ENCODE peak calls at places on chromosomes 16 and 17, in four cellular contexts. One of them, this sample, is unnamed.

GRCh38 chr16:20268409-20268808 is 58.9 kb downstream of the GP2 start:
- DNase-seq in H9: no peak
- DNase-seq in GM23338: no peak
- DNase-seq in cardiac fibroblast: no peak
- DNase-seq in this sample: no peak

GRCh38 chr17:78717431-78717980 is 64.6 kb downstream of the CYTH1 start:
- DNase-seq in GM23338: peak
- DNase-seq in cardiac fibroblast: peak
- DNase-seq in H9: no peak
- DNase-seq in this sample: no peak

GRCh38 chr17:78781339-78782304 is at the start of gene CYTH1:
- DNase-seq in H9: peak
- DNase-seq in cardiac fibroblast: peak
- DNase-seq in GM23338: peak
- DNase-seq in this sample: peak

GRCh38 chr16:55656695-55657092 is 906 bp downstream of the SLC6A2 start:
- DNase-seq in GM23338: no peak
- DNase-seq in H9: peak
- DNase-seq in cardiac fibroblast: no peak
- DNase-seq in this sample: peak

GRCh38 chr16:26276289-26276688 is 584.5 kb downstream of the HS3ST4 start:
- DNase-seq in H9: no peak
- DNase-seq in GM23338: no peak
- DNase-seq in cardiac fibroblast: no peak
- DNase-seq in this sample: no peak

GRCh38 chr17:574061-574460 is 140.6 kb downstream of the VPS53 start:
- DNase-seq in GM23338: no peak
- DNase-seq in H9: no peak
- DNase-seq in cardiac fibroblast: peak
- DNase-seq in this sample: no peak

GRCh38 chr17:18026408-18026776 is 12.6 kb downstream of the ATPAF2 start:
- DNase-seq in H9: no peak
- DNase-seq in cardiac fibroblast: peak
- DNase-seq in GM23338: no peak
- DNase-seq in this sample: no peak

GRCh38 chr17:35341465-35341992 is 31.9 kb downstream of the SLFN11 start:
- DNase-seq in cardiac fibroblast: no peak
- DNase-seq in GM23338: no peak
- DNase-seq in H9: no peak
- DNase-seq in this sample: no peak

GRCh38 chr17:37488607-37489196 is 989 bp upstream of the DUSP14 start:
- DNase-seq in cardiac fibroblast: peak
- DNase-seq in GM23338: peak
- DNase-seq in H9: peak
- DNase-seq in this sample: peak

GRCh38 chr16:23482778-23483177 is 27.5 kb downstream of the GGA2 start:
- DNase-seq in cardiac fibroblast: no peak
- DNase-seq in GM23338: no peak
- DNase-seq in H9: no peak
- DNase-seq in this sample: no peak

GRCh38 chr17:7019839-7020519 is 2.9 kb upstream of the BCL6B start:
- DNase-seq in cardiac fibroblast: peak
- DNase-seq in GM23338: peak
- DNase-seq in H9: peak
- DNase-seq in this sample: peak

GRCh38 chr17:41784207-41784744 is 2.2 kb downstream of the JUP start:
- DNase-seq in cardiac fibroblast: peak
- DNase-seq in GM23338: peak
- DNase-seq in H9: peak
- DNase-seq in this sample: peak

GRCh38 chr17:62675260-62675659 is 47.8 kb downstream of the MRC2 start:
- DNase-seq in H9: no peak
- DNase-seq in GM23338: no peak
- DNase-seq in cardiac fibroblast: no peak
- DNase-seq in this sample: no peak

GRCh38 chr17:51046527-51047384 is 73.9 kb downstream of the SPAG9 start:
- DNase-seq in cardiac fibroblast: peak
- DNase-seq in H9: peak
- DNase-seq in GM23338: peak
- DNase-seq in this sample: peak

GRCh38 chr17:79515646-79516604 is 94.9 kb downstream of the RBFOX3 start:
- DNase-seq in cardiac fibroblast: peak
- DNase-seq in GM23338: no peak
- DNase-seq in H9: no peak
- DNase-seq in this sample: no peak

GRCh38 chr17:63967953-63968352 is 4.8 kb downstream of the SCN4A start:
- DNase-seq in H9: no peak
- DNase-seq in cardiac fibroblast: no peak
- DNase-seq in GM23338: no peak
- DNase-seq in this sample: no peak

GRCh38 chr16:1309888-1310831 is 724 bp downstream of the UBE2I start:
- DNase-seq in H9: no peak
- DNase-seq in GM23338: no peak
- DNase-seq in cardiac fibroblast: peak
- DNase-seq in this sample: no peak

GRCh38 chr17:69607162-69607834 is 192.8 kb downstream of the MAP2K6 start:
- DNase-seq in GM23338: peak
- DNase-seq in cardiac fibroblast: peak
- DNase-seq in H9: peak
- DNase-seq in this sample: peak

GRCh38 chr17:76371656-76372628 is 12.5 kb upstream of the SPHK1 start:
- DNase-seq in cardiac fibroblast: peak
- DNase-seq in H9: no peak
- DNase-seq in GM23338: no peak
- DNase-seq in this sample: no peak

GRCh38 chr17:61440697-61441096 is 11.5 kb upstream of the TBX4 start:
- DNase-seq in GM23338: no peak
- DNase-seq in cardiac fibroblast: no peak
- DNase-seq in H9: no peak
- DNase-seq in this sample: no peak

GRCh38 chr16:29857133-29857760 is 5.8 kb downstream of the CDIPT start:
- DNase-seq in H9: no peak
- DNase-seq in cardiac fibroblast: peak
- DNase-seq in GM23338: no peak
- DNase-seq in this sample: no peak

GRCh38 chr17:28612936-28613872 is 781 bp downstream of the RSKR start:
- DNase-seq in cardiac fibroblast: peak
- DNase-seq in GM23338: peak
- DNase-seq in H9: peak
- DNase-seq in this sample: peak

GRCh38 chr17:2181206-2181983 is 122.2 kb downstream of the SMG6 start:
- DNase-seq in cardiac fibroblast: peak
- DNase-seq in H9: no peak
- DNase-seq in GM23338: peak
- DNase-seq in this sample: no peak

GRCh38 chr16:47734987-47735594 is 274.0 kb downstream of the PHKB start:
- DNase-seq in GM23338: no peak
- DNase-seq in H9: no peak
- DNase-seq in cardiac fibroblast: no peak
- DNase-seq in this sample: no peak

GRCh38 chr16:85383836-85384825 is 229.0 kb upstream of the GSE1 start:
- DNase-seq in cardiac fibroblast: no peak
- DNase-seq in H9: no peak
- DNase-seq in GM23338: no peak
- DNase-seq in this sample: no peak

GRCh38 chr16:30557397-30557949 is 701 bp downstream of the ZNF764 start:
- DNase-seq in GM23338: no peak
- DNase-seq in cardiac fibroblast: no peak
- DNase-seq in H9: no peak
- DNase-seq in this sample: no peak

GRCh38 chr17:63491413-63491812 is 14.6 kb downstream of the ACE start:
- DNase-seq in cardiac fibroblast: no peak
- DNase-seq in GM23338: no peak
- DNase-seq in H9: no peak
- DNase-seq in this sample: no peak

GRCh38 chr17:29585080-29585751 is 4.2 kb downstream of the GIT1 start:
- DNase-seq in H9: no peak
- DNase-seq in GM23338: peak
- DNase-seq in cardiac fibroblast: peak
- DNase-seq in this sample: peak

GRCh38 chr17:77831497-77832179 is 126.9 kb upstream of the TNRC6C start:
- DNase-seq in cardiac fibroblast: peak
- DNase-seq in H9: no peak
- DNase-seq in GM23338: no peak
- DNase-seq in this sample: no peak

GRCh38 chr17:79811036-79811887 is 14.4 kb upstream of the CBX8 start:
- DNase-seq in GM23338: peak
- DNase-seq in H9: peak
- DNase-seq in cardiac fibroblast: no peak
- DNase-seq in this sample: peak

GRCh38 chr16:81693467-81694303 is 85.4 kb upstream of the PLCG2 start:
- DNase-seq in cardiac fibroblast: no peak
- DNase-seq in H9: no peak
- DNase-seq in GM23338: no peak
- DNase-seq in this sample: no peak

GRCh38 chr16:56277040-56277439 is 85.8 kb downstream of the GNAO1 start:
- DNase-seq in H9: peak
- DNase-seq in cardiac fibroblast: no peak
- DNase-seq in GM23338: peak
- DNase-seq in this sample: peak

GRCh38 chr17:3762922-3763776 is 37.8 kb downstream of the ITGAE start:
- DNase-seq in cardiac fibroblast: no peak
- DNase-seq in H9: no peak
- DNase-seq in GM23338: no peak
- DNase-seq in this sample: no peak

GRCh38 chr17:80005360-80006338 is 30.0 kb downstream of the TBC1D16 start:
- DNase-seq in H9: peak
- DNase-seq in cardiac fibroblast: peak
- DNase-seq in GM23338: peak
- DNase-seq in this sample: peak

GRCh38 chr16:67183-67791 is 5.1 kb downstream of the RHBDF1 start:
- DNase-seq in cardiac fibroblast: no peak
- DNase-seq in H9: no peak
- DNase-seq in GM23338: no peak
- DNase-seq in this sample: no peak

GRCh38 chr17:82065638-82066303 is at the start of gene DUS1L:
- DNase-seq in GM23338: peak
- DNase-seq in H9: no peak
- DNase-seq in cardiac fibroblast: peak
- DNase-seq in this sample: peak

GRCh38 chr16:78099372-78100161 is at the start of gene WWOX:
- DNase-seq in H9: peak
- DNase-seq in cardiac fibroblast: peak
- DNase-seq in GM23338: peak
- DNase-seq in this sample: peak
- TF ChIP-seq CTCF in H9: peak
- TF ChIP-seq CTCF in cardiac fibroblast: peak
- TF ChIP-seq CTCF in GM23338: peak
- TF ChIP-seq CTCF in this sample: peak

DNA sequence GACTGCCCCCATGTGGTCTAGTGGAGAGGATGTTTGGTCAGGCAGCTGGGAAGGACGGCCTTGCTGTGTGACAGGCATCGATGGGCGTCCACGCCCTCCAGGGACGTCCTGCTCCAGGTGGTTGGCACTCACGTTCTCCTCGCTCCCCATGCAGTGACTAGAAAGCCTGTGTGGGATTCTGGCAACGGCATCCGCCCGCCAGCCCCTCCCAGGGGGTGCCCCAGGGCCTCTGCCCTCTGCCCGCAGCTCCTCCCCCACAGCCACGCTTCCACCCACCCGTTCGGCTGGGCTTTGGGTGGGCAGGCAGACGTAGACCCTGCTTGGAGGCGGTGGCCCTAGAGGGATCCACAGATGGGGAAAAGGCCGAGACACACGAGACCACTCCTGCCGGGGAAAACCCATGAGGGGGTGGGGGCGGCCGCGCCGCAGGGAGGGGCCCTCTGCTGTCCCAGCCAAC is 4.7 kb upstream of the IL17C start:
- DNase-seq in cardiac fibroblast: no peak
- DNase-seq in GM23338: peak
- DNase-seq in H9: peak
- DNase-seq in this sample: peak
- TF ChIP-seq CTCF in cardiac fibroblast: peak
- TF ChIP-seq CTCF in GM23338: peak
- TF ChIP-seq CTCF in H9: peak
- TF ChIP-seq CTCF in this sample: peak

DNA sequence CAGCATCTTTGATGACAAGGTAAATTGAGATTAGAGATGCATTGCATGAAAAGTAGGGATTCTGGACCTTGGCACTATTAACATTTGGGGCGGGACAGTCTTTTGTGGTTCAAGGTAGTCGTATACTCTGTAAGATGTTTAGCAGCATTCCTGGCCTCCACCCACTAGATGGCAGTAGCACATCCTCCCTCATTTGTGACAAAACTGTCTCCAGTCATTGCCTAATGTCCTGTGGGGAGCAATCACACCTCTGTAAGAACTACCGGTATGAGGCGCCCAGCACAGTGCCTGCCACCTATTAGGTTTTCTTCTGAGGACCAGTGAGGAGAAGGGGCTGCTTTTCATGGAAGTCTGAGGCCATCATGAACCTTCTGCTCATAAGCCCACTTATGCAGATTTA is 180.8 kb downstream of the RBFOX1 start:
- DNase-seq in cardiac fibroblast: no peak
- DNase-seq in GM23338: peak
- DNase-seq in H9: peak
- DNase-seq in this sample: no peak
- TF ChIP-seq CTCF in cardiac fibroblast: no peak
- TF ChIP-seq CTCF in GM23338: peak
- TF ChIP-seq CTCF in H9: peak
- TF ChIP-seq CTCF in this sample: peak

DNA sequence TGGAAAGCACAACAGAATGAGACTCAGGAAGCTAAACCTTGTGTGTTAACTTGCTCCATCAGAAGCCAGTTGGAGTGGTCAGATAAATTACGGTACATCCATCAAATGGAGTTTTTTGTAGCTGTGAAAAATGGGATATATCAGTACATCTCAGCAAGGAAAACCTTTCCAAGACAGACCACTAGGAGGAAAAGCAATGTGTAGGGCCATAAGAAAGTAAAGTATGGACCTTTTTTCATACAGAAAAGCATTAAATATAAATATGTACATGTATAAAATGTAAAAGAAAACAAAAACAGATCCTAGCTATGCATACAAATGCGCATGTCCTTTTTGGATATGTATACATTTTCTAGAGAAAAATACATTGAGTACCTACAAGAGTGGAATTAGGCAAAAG is 403.9 kb upstream of the CDH11 start:
- DNase-seq in cardiac fibroblast: no peak
- DNase-seq in H9: no peak
- DNase-seq in GM23338: no peak
- DNase-seq in this sample: no peak
- TF ChIP-seq CTCF in cardiac fibroblast: no peak
- TF ChIP-seq CTCF in H9: peak
- TF ChIP-seq CTCF in GM23338: no peak
- TF ChIP-seq CTCF in this sample: no peak